ENCODE peak calls at places on chromosome 2, in five cellular contexts. U is fibroblast of pulmonary artery, P is astrocyte of the spinal cord, B is neural progenitor cell, K is psoas muscle. G is an unnamed sample.

GRCh38 chr2:96344011-96344410 is 8.4 kb downstream of the NCAPH start:
- DNase-seq in B (no peak), P (peak), K (no peak), U (no peak), G (no peak)

GRCh38 chr2:156320491-156320896 is 12.0 kb downstream of the NR4A2 start:
- DNase-seq in K (peak), U (peak), P (no peak), B (peak), G (peak)

GRCh38 chr2:24676493-24676892 is 116.7 kb downstream of the PTRHD1 start:
- DNase-seq in K (no peak), U (no peak), B (no peak), P (no peak), G (no peak)

GRCh38 chr2:169767243-169767888 is 31.3 kb upstream of the SSB start:
- DNase-seq in K (peak), U (peak), B (peak), P (peak), G (peak)

GRCh38 chr2:153872311-153873061 is 764 bp downstream of the GALNT13 start:
- DNase-seq in U (no peak), P (no peak), B (peak), K (no peak), G (peak)

GRCh38 chr2:65231121-65231520 is 3.5 kb downstream of the ACTR2 start:
- DNase-seq in P (peak), K (no peak), U (peak), B (no peak), G (peak)

GRCh38 chr2:22359020-22359672 is 1025.8 kb upstream of the KLHL29 start:
- DNase-seq in U (no peak), P (no peak), K (no peak), B (no peak), G (no peak)

GRCh38 chr2:171514908-171515582 is 7.2 kb upstream of the CYBRD1 start:
- DNase-seq in P (no peak), U (no peak), B (no peak), K (no peak), G (no peak)

GRCh38 chr2:20205915-20206524 is 18.9 kb downstream of the SDC1 start:
- DNase-seq in U (no peak), B (no peak), K (no peak), P (no peak), G (no peak)

GRCh38 chr2:143375376-143375880 is 246.2 kb downstream of the ARHGAP15 start:
- DNase-seq in K (no peak), P (peak), B (no peak), U (peak), G (no peak)

GRCh38 chr2:3491306-3491705 is 28.0 kb downstream of the ADI1 start:
- DNase-seq in B (no peak), P (no peak), U (no peak), K (no peak), G (no peak)

GRCh38 chr2:50596521-50596920 is 435.4 kb downstream of the NRXN1 start:
- DNase-seq in P (no peak), U (no peak), B (no peak), K (no peak), G (no peak)

DNA sequence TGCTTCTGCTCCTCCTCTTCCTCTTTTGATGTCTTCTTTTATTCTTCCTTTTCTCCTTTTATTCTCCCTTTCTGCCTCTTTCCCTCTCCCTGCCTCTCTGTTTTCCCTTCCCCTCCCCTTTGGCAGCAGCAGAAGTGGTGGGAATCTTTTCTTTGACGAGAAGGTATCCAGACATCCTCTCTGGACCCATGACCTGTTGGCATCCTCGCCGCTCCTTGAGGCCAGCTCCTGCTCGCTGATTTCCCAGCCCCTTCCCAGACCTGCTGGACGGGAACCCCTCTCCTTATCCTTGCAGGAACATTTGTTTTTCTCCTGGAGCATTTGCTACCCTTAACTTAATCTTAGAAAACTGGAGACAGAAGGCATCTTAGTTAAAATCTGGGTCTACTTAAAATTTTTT is 130.5 kb downstream of the LPIN1 start:
- DNase-seq in P (no peak), K (no peak), B (no peak), U (no peak), G (no peak)
- TF ChIP-seq CTCF in P (no peak), K (no peak), B (no peak), U (no peak), G (no peak)

DNA sequence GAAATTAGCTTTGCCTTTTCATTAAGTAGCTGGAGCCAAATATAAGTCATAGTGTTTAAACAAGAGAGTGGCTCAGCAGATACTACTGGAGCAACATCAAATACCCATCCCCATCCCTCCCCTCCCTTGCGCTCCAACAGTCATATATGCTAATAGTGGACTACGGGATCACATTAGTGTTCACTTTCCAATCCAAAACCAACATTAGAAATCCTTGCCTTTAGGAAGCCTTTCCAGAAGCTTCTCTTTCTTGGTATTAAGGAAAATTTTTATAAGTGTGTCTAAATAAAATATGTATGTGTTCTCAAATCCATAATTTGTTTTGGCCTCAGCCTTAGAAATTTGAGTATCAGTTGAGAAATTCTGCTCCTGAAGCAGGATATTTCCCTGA is 1669.2 kb downstream of the SUCLG1 start:
- DNase-seq in U (peak), P (no peak), K (no peak), B (no peak), G (no peak)
- H3K4me3 ChIP-seq in U (no peak), P (no peak), K (no peak), B (no peak), G (no peak)

DNA sequence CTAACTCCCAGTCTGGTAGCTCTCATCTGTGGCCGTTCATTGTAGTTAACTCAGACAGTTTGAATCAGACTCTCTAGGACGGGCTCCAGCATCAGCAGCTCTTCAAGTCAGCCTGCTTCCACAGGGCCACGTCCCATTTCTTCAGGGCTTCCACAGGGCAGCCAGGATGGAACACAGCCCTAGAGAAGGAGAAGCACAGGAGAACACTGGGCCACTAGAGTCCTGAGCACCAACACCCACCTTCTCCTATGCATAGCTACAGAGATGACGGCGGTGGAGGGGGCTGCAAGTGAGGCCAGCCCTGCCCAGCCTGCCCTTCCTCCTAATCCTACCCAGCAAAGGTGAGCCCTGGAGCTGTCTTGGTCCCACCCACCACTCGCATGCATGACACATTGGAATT is 10.2 kb upstream of the TEX261 start:
- DNase-seq in P (no peak), U (no peak), K (no peak), B (no peak), G (no peak)
- TF ChIP-seq CTCF in P (no peak), U (no peak), K (no peak), B (no peak), G (no peak)

DNA sequence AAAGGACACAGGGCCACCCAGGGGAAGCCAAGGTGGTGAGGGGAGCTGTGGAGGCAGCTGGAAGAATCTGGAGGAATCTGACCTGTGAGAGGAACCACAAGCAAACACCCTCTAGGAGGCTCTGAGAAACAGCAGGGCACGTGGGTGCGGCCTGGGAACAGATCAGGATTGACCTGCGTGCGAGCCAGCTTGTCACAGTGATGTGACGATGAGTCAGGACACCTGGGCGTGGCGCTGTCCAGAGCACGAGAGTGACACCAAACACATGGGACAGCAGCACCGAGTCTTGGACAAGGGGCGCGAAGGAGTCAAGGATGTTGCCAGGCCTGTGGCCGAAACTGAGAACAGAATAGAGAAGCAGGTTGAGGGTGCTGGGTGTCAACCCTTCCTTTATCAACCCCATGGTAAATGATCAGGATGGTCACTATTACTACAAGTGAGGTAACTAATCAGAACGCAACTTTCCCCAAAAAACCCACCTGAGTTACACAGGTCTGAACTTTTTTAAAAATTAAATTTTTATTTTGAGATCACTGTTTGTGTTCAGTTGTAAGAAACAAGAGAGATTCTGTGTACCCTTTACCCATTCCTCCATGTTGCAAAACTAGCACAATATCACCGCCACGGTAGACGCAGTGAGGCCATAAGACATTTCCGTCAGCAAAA is 637 bp upstream of the SFT2D3 start:
- DNase-seq in U (no peak), P (no peak), B (peak), K (peak), G (no peak)
- H3K4me3 ChIP-seq in U (peak), P (peak), B (peak), K (peak), G (peak)

GRCh38 chr2:120244656-120245519 is 7.8 kb upstream of the RALB start:
- DNase-seq in K (no peak), U (no peak), P (no peak), B (no peak), G (no peak)
- TF ChIP-seq CTCF in K (no peak), U (no peak), P (no peak), B (no peak), G (no peak)

DNA sequence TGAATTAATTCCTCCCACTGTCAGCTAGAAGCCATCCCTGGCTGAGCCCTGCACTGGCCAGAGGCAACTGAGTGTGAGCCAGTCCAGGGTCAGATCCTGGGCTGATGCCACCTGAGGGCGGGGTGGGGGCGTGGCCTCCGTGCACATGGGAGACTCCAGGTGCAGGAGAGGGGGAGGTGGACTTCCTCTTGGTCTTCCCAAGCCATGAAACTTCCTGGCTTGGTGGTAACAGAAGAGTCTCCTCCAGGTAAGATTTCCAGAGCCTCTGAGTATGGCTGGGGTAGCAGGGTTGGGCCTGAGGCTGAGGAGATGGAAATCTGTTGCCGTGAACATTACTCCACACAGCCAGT is 462 bp upstream of the RAB17 start:
- DNase-seq in K (no peak), B (no peak), U (no peak), P (no peak), G (no peak)
- H3K4me3 ChIP-seq in K (no peak), B (no peak), U (no peak), P (no peak), G (no peak)

GRCh38 chr2:37926635-37927034 is 1.5 kb downstream of the RMDN2 start:
- DNase-seq in B (no peak), P (no peak), U (no peak), K (no peak), G (no peak)

GRCh38 chr2:37920570-37920969 is 4.5 kb upstream of the RMDN2 start:
- DNase-seq in K (no peak), U (peak), P (peak), B (no peak), G (no peak)

GRCh38 chr2:37923308-37924055 is 1.6 kb upstream of the RMDN2 start:
- DNase-seq in K (no peak), U (no peak), P (no peak), B (no peak), G (no peak)

GRCh38 chr2:37928377-37928776 is 3.3 kb downstream of the RMDN2 start:
- DNase-seq in U (peak), K (no peak), P (no peak), B (no peak), G (no peak)

GRCh38 chr2:37925063-37925897 is at the start of gene RMDN2:
- DNase-seq in B (peak), K (peak), U (peak), P (peak), G (peak)
- TF ChIP-seq CTCF in B (peak), K (no peak), U (no peak), P (no peak), G (no peak)

DNA sequence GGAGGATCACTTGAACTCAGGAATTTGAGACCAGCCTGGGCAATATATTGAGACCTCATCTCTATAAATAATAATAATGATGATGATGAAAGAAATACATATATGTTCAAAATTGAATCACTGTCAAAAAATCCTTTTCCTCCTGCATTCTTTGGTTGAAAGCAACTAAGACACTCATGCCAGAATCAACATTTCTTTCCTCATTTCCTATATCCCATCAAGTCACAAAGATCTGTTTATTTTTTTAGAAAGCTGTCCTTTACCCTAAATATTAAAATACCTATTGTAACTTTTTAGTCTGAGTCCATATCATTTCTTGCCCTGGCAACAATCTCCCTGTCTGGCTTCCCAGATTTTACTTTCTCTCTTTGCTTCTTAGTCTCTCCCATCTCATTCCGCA is 31.8 kb upstream of the PPP4R3B start:
- DNase-seq in K (no peak), B (no peak), U (no peak), P (no peak), G (no peak)
- H3K4me3 ChIP-seq in K (no peak), B (no peak), U (no peak), P (no peak), G (no peak)

DNA sequence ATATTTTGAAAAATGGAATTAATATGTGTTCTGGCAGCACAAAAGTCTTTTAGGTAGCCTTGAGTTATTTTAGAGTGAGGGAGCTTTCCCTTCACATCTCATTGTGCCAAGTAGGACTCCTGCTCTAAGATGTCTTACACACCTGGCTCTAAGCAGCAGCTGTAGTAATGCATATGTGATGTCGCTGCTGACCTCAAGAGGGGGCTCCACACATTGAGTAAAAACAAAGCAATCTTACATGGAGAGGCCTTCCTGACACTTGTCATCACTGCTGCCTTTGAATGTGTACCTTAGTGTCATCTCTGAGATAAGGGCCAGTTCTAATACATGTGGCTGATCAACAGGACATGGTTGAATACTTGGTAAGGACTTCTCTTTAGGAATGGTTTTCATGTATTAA is 75.8 kb downstream of the ACTR3 start:
- DNase-seq in K (no peak), B (peak), P (peak), U (peak), G (peak)
- TF ChIP-seq CTCF in K (peak), B (peak), P (peak), U (peak), G (peak)

GRCh38 chr2:129467012-129467779 is 512.3 kb upstream of the RAB6C start:
- DNase-seq in K (no peak), U (no peak), P (no peak), B (no peak), G (no peak)
- H3K4me3 ChIP-seq in K (no peak), U (no peak), P (no peak), B (no peak), G (no peak)